ENCODE peak calls at places on chromosomes 16 and 17, in ten cellular contexts. A is heart right ventricle, P is lower leg skin, Y is HCT116, L is stomach, W is endodermal cell, U is GM06990, N is AG10803, S is nephron progenitor cell, H is GM23338. R is an unnamed sample.

GRCh38 chr16:56885446-56886162 is 20.6 kb downstream of the SLC12A3 start:
- DNase-seq in A (no peak), P (no peak), Y (no peak), L (no peak), W (no peak), U (no peak), N (no peak), S (no peak), H (no peak), R (no peak)

GRCh38 chr17:19239544-19239943 is 2.4 kb downstream of the EPN2 start:
- DNase-seq in A (no peak), P (no peak), Y (no peak), L (no peak), W (no peak), U (no peak), N (peak; percentile 42), S (no peak), H (no peak), R (no peak)

GRCh38 chr17:65122836-65123756 is 14.1 kb upstream of the RGS9 start:
- DNase-seq in A (peak; percentile 89), P (peak; percentile 80), Y (peak; percentile 91), L (peak; percentile 83), W (peak; percentile 98), U (peak; percentile 83), N (peak; percentile 90), S (peak; percentile 83), H (peak; percentile 97), R (peak; percentile 94)

GRCh38 chr17:79626156-79626890 is 15.5 kb upstream of the RBFOX3 start:
- DNase-seq in A (peak; percentile 1), P (no peak), Y (no peak), L (no peak), W (peak; percentile 74), U (no peak), N (no peak), S (no peak), H (peak; percentile 42), R (no peak)

GRCh38 chr16:51035110-51035498 is 116.0 kb downstream of the SALL1 start:
- DNase-seq in A (peak; percentile 57), P (no peak), Y (no peak), L (no peak), W (no peak), U (peak; percentile 8), N (peak; percentile 29), S (no peak), H (peak; percentile 10), R (no peak)

GRCh38 chr17:80779961-80780380 is 211.7 kb upstream of the CHMP6 start:
- DNase-seq in A (no peak), P (peak; percentile 59), Y (no peak), L (no peak), W (no peak), U (no peak), N (peak; percentile 91), S (no peak), H (no peak), R (no peak)

GRCh38 chr16:73196670-73197069 is 148.7 kb upstream of the ZFHX3 start:
- DNase-seq in A (peak; percentile 67), P (peak; percentile 62), Y (peak; percentile 54), L (peak; percentile 80), W (peak; percentile 92), U (peak; percentile 13), N (peak; percentile 54), S (peak; percentile 65), H (peak; percentile 92), R (peak; percentile 73)

GRCh38 chr17:17303010-17303846 is at the start of gene NT5M:
- DNase-seq in A (peak; percentile 57), P (peak; percentile 43), Y (no peak), L (peak; percentile 79), W (peak; percentile 91), U (peak; percentile 87), N (peak; percentile 53), S (peak; percentile 85), H (peak; percentile 90), R (peak; percentile 65)

GRCh38 chr17:8209909-8210760 is at the start of gene AURKB:
- DNase-seq in A (peak; percentile 98), P (peak; percentile 96), Y (peak; percentile 92), L (peak; percentile 95), W (peak; percentile 100), U (peak; percentile 90), N (peak; percentile 96), S (peak; percentile 96), H (peak; percentile 99), R (peak; percentile 92)

GRCh38 chr17:77882481-77883212 is 75.9 kb upstream of the TNRC6C start:
- DNase-seq in A (peak; percentile 77), P (no peak), Y (no peak), L (peak; percentile 44), W (no peak), U (peak; percentile 74), N (peak; percentile 38), S (no peak), H (no peak), R (no peak)

GRCh38 chr17:41533613-41534012 is 5.5 kb upstream of the KRT19 start:
- DNase-seq in A (no peak), P (no peak), Y (no peak), L (no peak), W (no peak), U (no peak), N (no peak), S (no peak), H (no peak), R (no peak)

GRCh38 chr16:80899804-80900592 is 95.6 kb upstream of the CDYL2 start:
- DNase-seq in A (peak; percentile 83), P (peak; percentile 41), Y (no peak), L (peak; percentile 96), W (peak; percentile 20), U (no peak), N (peak; percentile 34), S (no peak), H (no peak), R (no peak)

GRCh38 chr16:56777533-56777932 is 47.6 kb downstream of the NUP93 start:
- DNase-seq in A (no peak), P (no peak), Y (no peak), L (no peak), W (no peak), U (no peak), N (peak; percentile 65), S (no peak), H (no peak), R (no peak)

GRCh38 chr16:30757316-30757715 is 4.5 kb downstream of the CFAP119 start:
- DNase-seq in A (no peak), P (no peak), Y (no peak), L (no peak), W (no peak), U (no peak), N (no peak), S (no peak), H (no peak), R (no peak)

GRCh38 chr17:27973258-27974044 is 69.0 kb upstream of the NLK start:
- DNase-seq in A (no peak), P (no peak), Y (no peak), L (no peak), W (no peak), U (no peak), N (no peak), S (no peak), H (no peak), R (no peak)

GRCh38 chr16:50324345-50324744 is 44.4 kb downstream of the BRD7 start:
- DNase-seq in A (no peak), P (no peak), Y (no peak), L (no peak), W (no peak), U (no peak), N (no peak), S (no peak), H (no peak), R (no peak)

GRCh38 chr17:49993423-49994037 is 1.5 kb downstream of the DLX3 start:
- DNase-seq in A (no peak), P (no peak), Y (no peak), L (peak; percentile 43), W (peak; percentile 92), U (no peak), N (no peak), S (peak; percentile 62), H (peak; percentile 88), R (peak; percentile 27)

GRCh38 chr16:27193300-27193990 is 9.9 kb upstream of the KDM8 start:
- DNase-seq in A (no peak), P (no peak), Y (no peak), L (no peak), W (no peak), U (no peak), N (no peak), S (no peak), H (no peak), R (no peak)
- TF ChIP-seq CTCF in A (no peak), P (no peak), Y (peak; percentile 25), L (no peak), W (peak; percentile 63), U (no peak), N (peak; percentile 11), S (no peak), H (no peak), R (no peak)

GRCh38 chr16:27428035-27428785 is 26.2 kb downstream of the IL21R start:
- DNase-seq in A (peak; percentile 1), P (peak; percentile 9), Y (no peak), L (no peak), W (no peak), U (no peak), N (no peak), S (no peak), H (no peak), R (no peak)
- TF ChIP-seq CTCF in A (no peak), P (no peak), Y (peak; percentile 40), L (no peak), W (peak; percentile 36), U (peak; percentile 62), N (no peak), S (no peak), H (peak; percentile 38), R (no peak)

GRCh38 chr16:85172465-85173071 is 60.3 kb upstream of the CIBAR2 start:
- DNase-seq in A (no peak), P (no peak), Y (peak; percentile 65), L (no peak), W (peak; percentile 86), U (no peak), N (peak; percentile 54), S (peak; percentile 43), H (peak; percentile 78), R (no peak)
- TF ChIP-seq CTCF in A (no peak), P (no peak), Y (peak; percentile 80), L (no peak), W (peak; percentile 74), U (peak; percentile 55), N (peak; percentile 53), S (no peak), H (peak; percentile 38), R (peak; percentile 42)

GRCh38 chr16:734981-735881 is 5.6 kb downstream of the CIAO3 start:
- DNase-seq in A (no peak), P (no peak), Y (no peak), L (no peak), W (no peak), U (no peak), N (no peak), S (no peak), H (no peak), R (no peak)

GRCh38 chr16:734208-734980 is 6.4 kb downstream of the CIAO3 start:
- DNase-seq in A (no peak), P (no peak), Y (no peak), L (no peak), W (peak; percentile 36), U (peak; percentile 13), N (no peak), S (no peak), H (no peak), R (no peak)

GRCh38 chr16:732332-732731 is 5.4 kb downstream of the HAGHL start:
- DNase-seq in A (no peak), P (no peak), Y (no peak), L (no peak), W (no peak), U (no peak), N (no peak), S (no peak), H (no peak), R (no peak)

GRCh38 chr16:732936-733335 is 6.0 kb downstream of the HAGHL start:
- DNase-seq in A (no peak), P (no peak), Y (no peak), L (no peak), W (peak; percentile 68), U (peak; percentile 15), N (no peak), S (no peak), H (peak; percentile 65), R (no peak)

GRCh38 chr16:733382-734207 is 6.7 kb downstream of the HAGHL start:
- DNase-seq in A (no peak), P (no peak), Y (no peak), L (no peak), W (peak; percentile 76), U (peak; percentile 26), N (no peak), S (peak; percentile 53), H (peak; percentile 79), R (peak; percentile 51)
- TF ChIP-seq CTCF in A (no peak), P (no peak), Y (peak; percentile 48), L (no peak), W (peak; percentile 63), U (peak; percentile 58), N (peak; percentile 29), S (no peak), H (peak; percentile 62), R (peak; percentile 41)